ENCODE peak calls at places on chromosomes 12 and 14, in six cellular contexts. X is tibial artery, G is astrocyte of the cerebellum, Z is GM23338, Q is BE2C, S is H1. A is an unnamed sample.

GRCh38 chr14:105087963-105088811 is 23.0 kb upstream of the GPR132 start:
- DNase-seq in X (no peak), G (no peak), Z (peak; percentile 78), Q (no peak), S (peak; percentile 74), A (peak; percentile 2)

GRCh38 chr12:128388461-128388921 is 121.5 kb downstream of the TMEM132C start:
- DNase-seq in X (no peak), G (no peak), Z (no peak), Q (no peak), S (no peak), A (no peak)

GRCh38 chr12:19410211-19410610 is 29.1 kb upstream of the AEBP2 start:
- DNase-seq in X (no peak), G (no peak), Z (peak; percentile 26), Q (peak; percentile 29), S (no peak), A (no peak)

GRCh38 chr12:123139926-123140674 is 10.8 kb downstream of the PITPNM2 start:
- DNase-seq in X (no peak), G (no peak), Z (peak; percentile 11), Q (no peak), S (no peak), A (no peak)

GRCh38 chr12:96500686-96501085 is 11.3 kb downstream of the CFAP54 start:
- DNase-seq in X (no peak), G (no peak), Z (no peak), Q (no peak), S (no peak), A (no peak)

GRCh38 chr12:57624441-57625220 is 8.4 kb downstream of the B4GALNT1 start:
- DNase-seq in X (no peak), G (no peak), Z (no peak), Q (no peak), S (no peak), A (no peak)

GRCh38 chr14:65179918-65180724 is 77.8 kb upstream of the MAX start:
- DNase-seq in X (peak; percentile 70), G (peak; percentile 75), Z (no peak), Q (no peak), S (no peak), A (peak; percentile 75)

GRCh38 chr12:52285851-52286530 is 5.3 kb downstream of the KRT81 start:
- DNase-seq in X (no peak), G (no peak), Z (no peak), Q (no peak), S (no peak), A (no peak)

GRCh38 chr12:52370906-52371608 is 3.8 kb upstream of the KRT85 start:
- DNase-seq in X (peak; percentile 93), G (peak; percentile 79), Z (no peak), Q (no peak), S (no peak), A (no peak)

GRCh38 chr12:50985322-50985721 is 33.0 kb downstream of the HIGD1C start:
- DNase-seq in X (peak; percentile 67), G (no peak), Z (no peak), Q (no peak), S (no peak), A (peak; percentile 10)

GRCh38 chr14:90938615-90939014 is 121.8 kb downstream of the RPS6KA5 start:
- DNase-seq in X (no peak), G (no peak), Z (no peak), Q (no peak), S (no peak), A (no peak)

GRCh38 chr12:31518680-31519227 is 72.2 kb downstream of the DENND5B start:
- DNase-seq in X (no peak), G (peak; percentile 100), Z (peak; percentile 78), Q (no peak), S (no peak), A (no peak)

GRCh38 chr14:102580552-102581110 is 11.8 kb upstream of the RCOR1 start:
- DNase-seq in X (no peak), G (no peak), Z (no peak), Q (peak; percentile 47), S (no peak), A (no peak)

GRCh38 chr14:54226103-54226502 is 170.7 kb upstream of the CDKN3 start:
- DNase-seq in X (no peak), G (no peak), Z (no peak), Q (no peak), S (no peak), A (no peak)

GRCh38 chr14:23470947-23471346 is 1.4 kb downstream of the NGDN start:
- DNase-seq in X (no peak), G (no peak), Z (no peak), Q (no peak), S (no peak), A (no peak)

GRCh38 chr12:124687695-124688301 is 120.4 kb upstream of the NCOR2 start:
- DNase-seq in X (no peak), G (no peak), Z (no peak), Q (no peak), S (no peak), A (peak; percentile 46)

GRCh38 chr14:94373708-94374107 is 14.7 kb downstream of the SERPINA1 start:
- DNase-seq in X (peak; percentile 44), G (peak; percentile 94), Z (no peak), Q (no peak), S (no peak), A (no peak)

GRCh38 chr12:54749191-54749818 is 101.1 kb upstream of the DCD start:
- DNase-seq in X (no peak), G (peak; percentile 36), Z (peak; percentile 57), Q (peak; percentile 18), S (no peak), A (peak; percentile 44)

GRCh38 chr12:126488786-126489185 is 1423.6 kb downstream of the AACS start:
- DNase-seq in X (no peak), G (no peak), Z (no peak), Q (no peak), S (no peak), A (no peak)

GRCh38 chr12:87967871-87968270 is 61.3 kb downstream of the C12orf50 start:
- DNase-seq in X (no peak), G (no peak), Z (no peak), Q (peak; percentile 44), S (no peak), A (no peak)

GRCh38 chr12:11734781-11735180 is 85.3 kb downstream of the ETV6 start:
- DNase-seq in X (no peak), G (no peak), Z (no peak), Q (no peak), S (no peak), A (no peak)

GRCh38 chr14:63174760-63175191 is 29.5 kb upstream of the RHOJ start:
- DNase-seq in X (no peak), G (peak; percentile 73), Z (peak; percentile 78), Q (peak; percentile 16), S (no peak), A (no peak)

GRCh38 chr14:75422169-75422568 is 5.7 kb upstream of the JDP2 start:
- DNase-seq in X (no peak), G (no peak), Z (no peak), Q (no peak), S (no peak), A (peak; percentile 45)

GRCh38 chr12:268483-268840 is 5.8 kb upstream of the SLC6A13 start:
- DNase-seq in X (no peak), G (no peak), Z (no peak), Q (no peak), S (no peak), A (no peak)

GRCh38 chr12:77540097-77540496 is 290.6 kb upstream of the NAV3 start:
- DNase-seq in X (no peak), G (no peak), Z (no peak), Q (no peak), S (no peak), A (no peak)

GRCh38 chr12:125079943-125080645 is 14.9 kb downstream of the AACS start:
- DNase-seq in X (peak; percentile 77), G (no peak), Z (no peak), Q (no peak), S (no peak), A (no peak)

GRCh38 chr12:9098115-9098452 is 17.6 kb downstream of the A2M start:
- DNase-seq in X (no peak), G (no peak), Z (no peak), Q (no peak), S (no peak), A (no peak)

DNA sequence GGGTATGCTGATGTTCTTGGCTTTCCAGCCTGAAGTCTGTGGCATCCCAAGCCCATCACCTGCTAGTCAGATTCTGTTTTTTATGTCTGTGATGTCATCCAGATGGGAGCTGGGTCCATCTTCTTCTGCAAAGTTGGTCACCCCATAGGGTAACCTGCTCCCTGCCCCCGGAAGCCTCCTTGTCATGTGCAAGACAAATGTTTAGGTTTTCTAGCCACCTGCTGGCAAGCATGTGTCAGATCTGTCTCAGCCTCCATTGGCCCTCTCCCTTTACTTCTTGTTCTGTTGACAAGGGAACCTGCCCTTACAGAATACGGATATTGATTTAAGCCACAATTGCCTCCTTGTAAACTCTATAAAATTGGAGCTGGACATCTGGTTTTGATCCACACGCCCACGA is 7.4 kb downstream of the NTF3 start:
- DNase-seq in X (no peak), G (no peak), Z (peak; percentile 33), Q (no peak), S (no peak), A (no peak)
- TF ChIP-seq CTCF in X (no peak), G (no peak), Z (no peak), Q (no peak), S (peak; percentile 6), A (no peak)

DNA sequence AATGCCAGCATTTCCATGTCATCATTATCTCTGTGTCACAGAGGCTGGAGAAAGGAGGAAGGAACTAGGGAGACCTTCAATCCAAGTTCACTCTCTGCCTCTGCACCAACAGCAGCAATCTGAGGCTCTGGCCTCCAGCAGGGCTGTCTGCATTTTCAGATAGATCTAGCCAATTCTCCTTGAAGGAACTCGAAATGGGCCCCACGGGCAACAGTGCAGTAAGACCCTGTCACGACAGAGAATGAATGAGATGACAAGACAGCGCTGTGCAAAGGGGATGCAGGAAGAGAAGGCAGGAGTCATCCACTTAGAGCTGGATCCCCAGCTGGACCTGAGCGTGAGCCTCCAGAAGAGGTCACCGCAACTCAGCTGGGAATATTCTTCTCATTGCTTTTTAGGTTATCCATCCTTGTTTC is 183.7 kb upstream of the GZMB start:
- DNase-seq in X (no peak), G (peak; percentile 53), Z (peak; percentile 30), Q (no peak), S (no peak), A (no peak)
- TF ChIP-seq CTCF in X (no peak), G (peak; percentile 79), Z (no peak), Q (no peak), S (peak; percentile 60), A (no peak)

DNA sequence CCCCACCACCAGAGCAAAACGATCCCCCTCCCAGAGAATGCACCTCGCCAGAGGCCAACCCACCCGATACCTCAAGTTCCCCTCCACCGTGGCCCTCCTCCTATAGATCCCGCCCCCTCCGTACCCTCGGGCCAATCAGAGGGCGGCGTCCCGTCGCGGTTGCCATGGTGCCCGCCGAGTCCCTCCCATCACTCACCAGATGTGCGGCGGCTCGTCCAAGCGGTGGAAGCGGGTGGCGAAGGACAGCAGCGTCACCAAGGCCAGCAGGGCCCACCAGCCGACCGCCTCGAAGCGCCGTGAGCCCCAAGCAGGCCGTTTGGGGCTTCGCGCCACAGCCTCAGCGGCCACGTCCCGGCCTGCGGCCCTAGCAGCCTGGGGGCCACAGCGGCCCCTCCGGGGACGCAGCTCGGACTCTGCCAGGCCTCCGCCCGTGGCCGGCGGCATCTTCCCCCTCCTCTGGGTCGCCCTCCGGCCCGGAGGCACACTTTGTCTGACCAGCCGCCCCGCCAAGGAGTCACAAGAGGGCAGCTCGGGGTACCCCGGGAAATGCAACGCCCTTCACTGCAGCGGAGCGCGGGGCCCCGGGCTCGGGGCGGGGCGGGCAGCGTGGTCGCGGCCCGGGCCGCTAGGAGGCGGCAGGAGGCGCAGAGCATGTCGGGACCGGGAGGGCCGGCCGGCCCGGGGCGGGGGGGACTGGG is at the start of gene POMT2:
- DNase-seq in X (peak; percentile 94), G (peak; percentile 56), Z (peak; percentile 98), Q (peak; percentile 97), S (peak; percentile 98), A (peak; percentile 94)
- TF ChIP-seq CTCF in X (peak; percentile 60), G (peak; percentile 19), Z (peak; percentile 29), Q (no peak), S (peak; percentile 35), A (peak; percentile 60)

GRCh38 chr14:85702191-85702590 is 172.2 kb downstream of the FLRT2 start:
- DNase-seq in X (no peak), G (no peak), Z (no peak), Q (no peak), S (no peak), A (no peak)
- TF ChIP-seq CTCF in X (no peak), G (no peak), Z (no peak), Q (no peak), S (no peak), A (no peak)